ENCODE peak calls at places on chromosomes 3 and 15, in eight cellular contexts. Y, Z, W, H, S, E, F and X are unnamed samples.

GRCh38 chr15:28125673-28126651 is 26.8 kb upstream of the OCA2 start:
- DNase-seq in Y (no peak), Z (no peak), W (peak), H (peak), S (peak), E (no peak), F (peak), X (no peak)

GRCh38 chr3:49666592-49666991 is 7.6 kb upstream of the APEH start:
- DNase-seq in Y (no peak), Z (no peak), W (no peak), H (no peak), S (no peak), E (no peak), F (no peak), X (no peak)

GRCh38 chr15:37106490-37107001 is 6.2 kb upstream of the MEIS2 start:
- DNase-seq in Y (no peak), Z (no peak), W (peak), H (no peak), S (no peak), E (no peak), F (peak), X (peak)

GRCh38 chr3:61343543-61343942 is 92.3 kb upstream of the FHIT start:
- DNase-seq in Y (no peak), Z (no peak), W (no peak), H (no peak), S (no peak), E (no peak), F (no peak), X (no peak)

GRCh38 chr3:94269763-94270162 is 206.9 kb downstream of the NSUN3 start:
- DNase-seq in Y (no peak), Z (no peak), W (no peak), H (no peak), S (no peak), E (no peak), F (no peak), X (no peak)

GRCh38 chr3:41033956-41034519 is 165.3 kb upstream of the CTNNB1 start:
- DNase-seq in Y (no peak), Z (no peak), W (no peak), H (no peak), S (no peak), E (no peak), F (no peak), X (no peak)

GRCh38 chr3:171068658-171069057 is 42.1 kb upstream of the SLC2A2 start:
- DNase-seq in Y (no peak), Z (no peak), W (no peak), H (no peak), S (no peak), E (no peak), F (no peak), X (no peak)

GRCh38 chr15:40069178-40070165 is 30.5 kb upstream of the SRP14 start:
- DNase-seq in Y (peak), Z (no peak), W (peak), H (peak), S (no peak), E (peak), F (peak), X (peak)

GRCh38 chr3:127544151-127544805 is 46.3 kb downstream of the TPRA1 start:
- DNase-seq in Y (peak), Z (peak), W (peak), H (peak), S (peak), E (peak), F (peak), X (peak)

GRCh38 chr3:146161725-146162047 is 702 bp upstream of the PLOD2 start:
- DNase-seq in Y (peak), Z (no peak), W (no peak), H (no peak), S (no peak), E (peak), F (peak), X (peak)

GRCh38 chr15:40063563-40064011 is 24.6 kb upstream of the SRP14 start:
- DNase-seq in Y (peak), Z (no peak), W (no peak), H (no peak), S (no peak), E (no peak), F (no peak), X (no peak)

GRCh38 chr3:136186330-136186729 is 9.8 kb downstream of the MSL2 start:
- DNase-seq in Y (no peak), Z (no peak), W (peak), H (no peak), S (no peak), E (peak), F (no peak), X (no peak)

GRCh38 chr15:74845208-74845568 is 2.2 kb upstream of the ULK3 start:
- DNase-seq in Y (no peak), Z (no peak), W (no peak), H (no peak), S (no peak), E (no peak), F (no peak), X (no peak)

GRCh38 chr3:101009386-101009785 is 16.2 kb upstream of the ABI3BP start:
- DNase-seq in Y (no peak), Z (no peak), W (no peak), H (no peak), S (no peak), E (no peak), F (no peak), X (no peak)

GRCh38 chr3:69784854-69785523 is 45.7 kb downstream of the MITF start:
- DNase-seq in Y (peak), Z (no peak), W (no peak), H (no peak), S (no peak), E (no peak), F (peak), X (peak)

GRCh38 chr15:43204016-43204901 is 16.6 kb downstream of the EPB42 start:
- DNase-seq in Y (peak), Z (peak), W (peak), H (peak), S (peak), E (peak), F (peak), X (peak)

GRCh38 chr3:189204467-189204866 is 32.7 kb downstream of the TPRG1 start:
- DNase-seq in Y (no peak), Z (no peak), W (no peak), H (no peak), S (no peak), E (no peak), F (no peak), X (no peak)

GRCh38 chr15:61379005-61379404 is 149.9 kb upstream of the RORA start:
- DNase-seq in Y (no peak), Z (no peak), W (no peak), H (no peak), S (no peak), E (no peak), F (no peak), X (no peak)

GRCh38 chr3:97389883-97390282 is 374.7 kb upstream of the ARL6 start:
- DNase-seq in Y (no peak), Z (no peak), W (no peak), H (no peak), S (no peak), E (no peak), F (no peak), X (no peak)

GRCh38 chr3:80087769-80088168 is 320.0 kb upstream of the ROBO1 start:
- DNase-seq in Y (peak), Z (no peak), W (no peak), H (no peak), S (no peak), E (no peak), F (peak), X (no peak)

GRCh38 chr3:12884790-12885584 is 43.6 kb upstream of the RPL32 start:
- DNase-seq in Y (no peak), Z (no peak), W (no peak), H (no peak), S (no peak), E (no peak), F (no peak), X (no peak)

GRCh38 chr3:74532446-74532845 is 82.0 kb downstream of the CNTN3 start:
- DNase-seq in Y (no peak), Z (no peak), W (no peak), H (no peak), S (no peak), E (no peak), F (no peak), X (no peak)

GRCh38 chr15:38879909-38880471 is 315.4 kb upstream of the RASGRP1 start:
- DNase-seq in Y (no peak), Z (no peak), W (no peak), H (no peak), S (no peak), E (no peak), F (no peak), X (peak)

GRCh38 chr3:188527389-188527788 is 373.4 kb downstream of the LPP start:
- DNase-seq in Y (no peak), Z (no peak), W (no peak), H (no peak), S (no peak), E (no peak), F (no peak), X (no peak)

GRCh38 chr15:50044406-50044805 is 74.6 kb downstream of the ATP8B4 start:
- DNase-seq in Y (no peak), Z (no peak), W (no peak), H (no peak), S (no peak), E (no peak), F (no peak), X (no peak)

GRCh38 chr3:143360244-143360643 is 240.7 kb downstream of the CHST2 start:
- DNase-seq in Y (no peak), Z (no peak), W (no peak), H (no peak), S (no peak), E (no peak), F (no peak), X (no peak)

GRCh38 chr3:143361589-143361988 is 242.0 kb downstream of the CHST2 start:
- DNase-seq in Y (no peak), Z (no peak), W (no peak), H (no peak), S (no peak), E (no peak), F (no peak), X (no peak)

GRCh38 chr3:143362115-143362992 is 242.8 kb downstream of the CHST2 start:
- DNase-seq in Y (no peak), Z (no peak), W (peak), H (no peak), S (no peak), E (no peak), F (no peak), X (no peak)

GRCh38 chr3:143358155-143358792 is 238.7 kb downstream of the CHST2 start:
- DNase-seq in Y (no peak), Z (no peak), W (no peak), H (no peak), S (no peak), E (no peak), F (peak), X (no peak)

DNA sequence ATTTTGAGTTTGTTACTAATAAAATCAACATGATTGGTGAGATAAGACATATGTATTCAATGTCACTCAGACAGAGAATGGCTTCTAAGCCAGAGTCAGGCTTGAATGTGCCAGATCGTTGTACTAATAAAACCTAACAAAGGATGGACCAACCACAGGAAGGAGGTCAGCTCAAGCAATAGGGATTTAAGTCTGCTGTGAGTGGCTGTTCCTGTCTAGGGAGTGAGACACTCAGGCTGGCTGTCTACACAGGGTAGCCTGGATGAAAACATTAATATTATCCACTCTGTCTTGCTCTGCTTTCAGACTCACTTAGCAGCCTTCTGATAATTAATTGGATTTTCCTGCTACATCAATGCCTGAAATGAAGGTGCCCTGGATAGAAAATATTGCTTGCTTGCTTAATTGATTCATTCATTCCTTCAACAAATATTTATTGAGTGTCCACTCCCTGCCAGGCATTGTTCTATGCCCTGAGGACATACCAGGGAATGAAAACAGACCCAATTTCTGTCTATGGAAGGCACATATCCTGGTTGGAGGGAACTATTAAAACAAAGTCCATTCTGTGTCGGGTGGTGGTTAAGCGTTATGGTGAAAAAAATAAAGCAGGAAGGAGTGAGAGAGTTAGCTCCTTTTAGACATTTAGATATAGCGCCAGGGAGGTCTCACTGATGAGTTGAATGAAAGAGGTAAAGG is 239.4 kb downstream of the CHST2 start:
- DNase-seq in Y (no peak), Z (no peak), W (no peak), H (no peak), S (no peak), E (no peak), F (peak), X (no peak)
- TF ChIP-seq POLR2A in Y (no peak), Z (no peak), W (no peak), H (no peak), S (no peak), E (no peak), F (no peak), X (no peak)

DNA sequence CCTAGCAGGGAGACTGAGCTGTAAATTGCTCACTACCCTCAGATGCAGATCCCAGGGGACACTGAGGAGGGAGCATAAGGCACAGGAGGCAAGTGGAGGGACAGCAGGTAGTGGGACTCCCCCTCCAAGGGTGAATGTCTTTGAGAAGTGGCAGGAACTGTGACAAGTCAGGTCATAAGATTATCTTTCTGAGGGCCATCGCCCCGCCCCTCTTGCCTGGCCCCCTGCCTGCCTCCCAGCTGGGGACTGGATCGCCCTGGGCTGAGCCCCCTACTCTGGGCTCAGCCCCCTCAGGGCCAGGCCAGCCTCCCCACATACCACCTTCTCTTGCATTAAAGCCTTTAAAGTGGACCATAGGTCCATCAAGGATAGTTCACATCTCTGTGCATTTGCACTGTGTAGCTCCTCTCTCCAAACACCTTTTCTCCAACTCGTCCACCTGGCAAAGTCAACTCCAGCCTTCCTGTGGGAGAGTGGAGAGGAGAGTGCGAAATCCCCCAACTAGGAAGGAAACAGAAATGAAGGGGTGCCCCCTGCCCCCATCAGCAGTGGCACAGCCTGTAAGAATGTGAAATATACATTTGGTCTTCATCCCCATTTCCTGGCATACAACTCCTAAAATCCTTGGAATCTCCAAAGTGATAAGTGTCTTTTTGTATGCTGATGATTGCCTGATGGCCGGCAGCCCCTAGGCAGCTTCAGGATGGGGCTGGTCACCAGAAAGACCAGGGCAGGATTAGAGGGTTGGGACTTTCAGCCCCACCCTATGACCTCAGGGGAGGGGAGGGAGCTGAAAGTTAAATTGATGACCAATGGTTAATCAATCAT is 14.7 kb downstream of the PIF1 start:
- DNase-seq in Y (no peak), Z (no peak), W (no peak), H (no peak), S (no peak), E (no peak), F (no peak), X (no peak)
- TF ChIP-seq POLR2A in Y (no peak), Z (no peak), W (no peak), H (no peak), S (no peak), E (no peak), F (no peak), X (no peak)

GRCh38 chr3:111069974-111070751 is 1.5 kb upstream of the NECTIN3 start:
- DNase-seq in Y (peak), Z (no peak), W (no peak), H (no peak), S (no peak), E (no peak), F (no peak), X (peak)

GRCh38 chr3:111073186-111073585 is 1.6 kb downstream of the NECTIN3 start:
- DNase-seq in Y (no peak), Z (no peak), W (no peak), H (no peak), S (no peak), E (no peak), F (peak), X (no peak)

GRCh38 chr3:111072016-111072891 is 638 bp downstream of the NECTIN3 start:
- DNase-seq in Y (no peak), Z (no peak), W (no peak), H (no peak), S (no peak), E (peak), F (peak), X (peak)

GRCh38 chr3:111070772-111071256 is 802 bp upstream of the NECTIN3 start:
- DNase-seq in Y (peak), Z (no peak), W (no peak), H (no peak), S (no peak), E (no peak), F (no peak), X (no peak)

GRCh38 chr3:111071257-111072015 is at the start of gene NECTIN3:
- DNase-seq in Y (peak), Z (peak), W (no peak), H (peak), S (peak), E (peak), F (peak), X (peak)
- TF ChIP-seq POLR2A in Y (peak), Z (no peak), W (no peak), H (peak), S (no peak), E (no peak), F (peak), X (peak)

DNA sequence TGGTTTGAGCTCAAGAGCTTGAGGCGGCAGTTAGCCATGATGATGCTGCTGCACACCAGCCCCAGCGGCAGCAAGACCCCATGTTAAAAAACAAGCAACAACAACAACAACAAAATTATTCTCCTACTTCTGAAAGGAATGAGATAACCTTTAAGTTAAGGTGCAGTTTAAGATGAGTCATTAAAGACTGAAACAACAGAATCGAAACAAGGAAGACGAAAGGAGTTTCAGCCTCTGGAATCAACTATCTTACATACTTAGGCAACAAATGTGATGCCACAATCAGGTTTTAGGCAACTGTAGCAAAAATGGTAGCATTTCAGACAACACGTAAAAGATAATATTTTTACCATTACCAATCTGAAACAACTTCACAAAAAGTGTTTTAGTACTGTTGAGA is 12.2 kb downstream of the SCAANT1 start:
- DNase-seq in Y (no peak), Z (no peak), W (no peak), H (no peak), S (no peak), E (no peak), F (no peak), X (no peak)
- TF ChIP-seq POLR2A in Y (no peak), Z (no peak), W (no peak), H (no peak), S (no peak), E (no peak), F (no peak), X (no peak)

GRCh38 chr3:186786810-186787375 is 3.5 kb downstream of the EIF4A2 start:
- DNase-seq in Y (no peak), Z (no peak), W (no peak), H (no peak), S (no peak), E (no peak), F (no peak), X (no peak)

GRCh38 chr3:186789554-186790260 is 6.3 kb downstream of the EIF4A2 start:
- DNase-seq in Y (no peak), Z (no peak), W (peak), H (no peak), S (no peak), E (no peak), F (no peak), X (no peak)

GRCh38 chr3:186785517-186786018 is 2.2 kb downstream of the EIF4A2 start:
- DNase-seq in Y (no peak), Z (no peak), W (no peak), H (no peak), S (no peak), E (no peak), F (no peak), X (no peak)

GRCh38 chr3:186788482-186789370 is 5.3 kb downstream of the EIF4A2 start:
- DNase-seq in Y (no peak), Z (no peak), W (no peak), H (no peak), S (no peak), E (no peak), F (no peak), X (no peak)

DNA sequence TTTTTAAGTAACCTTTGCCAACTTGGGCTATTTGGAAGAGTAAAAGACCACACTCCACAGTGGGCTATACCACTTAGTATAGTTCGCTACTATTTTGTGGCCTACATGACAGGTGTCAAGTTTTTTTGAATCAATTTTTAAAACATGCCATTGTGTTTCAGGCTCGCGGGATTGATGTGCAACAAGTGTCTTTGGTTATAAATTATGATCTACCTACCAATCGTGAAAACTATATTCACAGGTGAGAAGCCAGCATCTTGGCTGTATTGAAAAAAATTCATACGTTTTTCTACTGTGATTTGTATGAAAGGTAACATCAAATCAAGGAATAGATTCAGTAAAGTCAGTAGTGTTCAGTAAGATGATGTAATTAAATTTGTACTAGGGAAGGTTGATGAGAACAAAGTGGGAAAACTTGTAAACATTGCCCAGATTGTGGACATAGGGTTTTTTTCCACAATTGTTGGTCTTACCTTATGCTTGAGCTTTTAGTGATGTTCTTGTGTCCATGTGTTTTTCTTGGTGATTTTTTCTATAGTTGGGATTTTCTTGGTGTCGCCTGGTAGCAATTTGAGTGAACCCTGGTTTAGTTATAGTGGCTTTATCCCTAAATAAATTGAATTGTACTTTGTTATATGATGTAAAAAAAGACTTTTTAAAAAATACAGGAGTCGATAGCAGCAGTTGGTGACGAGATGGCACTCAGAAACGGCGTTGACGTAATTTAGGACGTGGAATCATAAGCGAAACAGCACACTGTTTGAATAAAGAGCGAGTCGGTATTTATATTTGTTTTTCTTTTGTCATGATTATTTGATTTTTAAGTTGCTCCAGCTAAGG is 4.5 kb downstream of the EIF4A2 start:
- DNase-seq in Y (no peak), Z (no peak), W (no peak), H (no peak), S (no peak), E (no peak), F (no peak), X (no peak)
- TF ChIP-seq POLR2A in Y (no peak), Z (peak), W (no peak), H (no peak), S (peak), E (no peak), F (peak), X (no peak)

GRCh38 chr3:155326249-155326648 is 32.8 kb upstream of the STRIT1 start:
- DNase-seq in Y (no peak), Z (no peak), W (no peak), H (no peak), S (no peak), E (no peak), F (no peak), X (no peak)
- TF ChIP-seq POLR2A in Y (no peak), Z (no peak), W (no peak), H (no peak), S (no peak), E (no peak), F (no peak), X (no peak)

GRCh38 chr3:195811756-195812155 is at the start of gene MUC4:
- DNase-seq in Y (no peak), Z (no peak), W (no peak), H (no peak), S (peak), E (no peak), F (no peak), X (no peak)
- TF ChIP-seq POLR2A in Y (no peak), Z (no peak), W (no peak), H (no peak), S (no peak), E (no peak), F (no peak), X (no peak)

GRCh38 chr15:70892002-70892911 is at the start of the genes LRRC49 and THAP10:
- DNase-seq in Y (peak), Z (peak), W (peak), H (peak), S (no peak), E (peak), F (peak), X (peak)
- TF ChIP-seq POLR2A in Y (peak), Z (no peak), W (no peak), H (no peak), S (no peak), E (no peak), F (no peak), X (peak)